ENCODE peak calls at places on chromosome 7, in eight cellular contexts. P, X, E, D, V, I, K and F are unnamed samples.

GRCh38 chr7:78326189-78326588 is 527.6 kb downstream of the PHTF2 start:
- DNase-seq in E (no peak), P (no peak), X (peak; percentile 71), K (no peak), D (no peak), I (peak; percentile 46), V (peak; percentile 13), F (no peak)

GRCh38 chr7:151247611-151248176 is 800 bp downstream of the SMARCD3 start:
- DNase-seq in P (no peak), D (no peak), K (no peak), X (no peak), V (peak; percentile 49), E (no peak), I (no peak), F (no peak)

GRCh38 chr7:587769-588168 is 68.1 kb upstream of the PDGFA start:
- DNase-seq in P (no peak), I (no peak), V (no peak), K (no peak), D (no peak), E (no peak), X (peak; percentile 15), F (no peak)

GRCh38 chr7:28686418-28686800 is 271.7 kb downstream of the TRIL start:
- DNase-seq in E (no peak), V (no peak), D (peak; percentile 49), P (no peak), K (no peak), X (peak; percentile 78), I (peak; percentile 84), F (no peak)

GRCh38 chr7:134899729-134900128 is 86.6 kb upstream of the AGBL3 start:
- DNase-seq in X (peak; percentile 74), D (no peak), I (peak; percentile 67), P (no peak), V (no peak), K (no peak), E (no peak), F (no peak)

GRCh38 chr7:125555921-125556320 is 626.3 kb upstream of the POT1 start:
- DNase-seq in D (no peak), K (no peak), I (peak; percentile 6), E (no peak), X (no peak), P (no peak), V (no peak), F (no peak)

GRCh38 chr7:43303740-43304241 is 191.3 kb downstream of the HECW1 start:
- DNase-seq in X (peak; percentile 9), E (peak; percentile 39), P (no peak), K (no peak), V (no peak), D (no peak), I (peak; percentile 11), F (no peak)

GRCh38 chr7:68734431-68734830 is 863.8 kb upstream of the AUTS2 start:
- DNase-seq in D (no peak), E (no peak), K (no peak), V (no peak), I (no peak), X (no peak), P (no peak), F (no peak)